ENCODE peak calls at places on chromosome 18, in ten cellular contexts. V is left lung, C is transverse colon, L is lower leg skin, P is sigmoid colon, N is HFFc6, A is MCF 10A, M is tibial nerve, X is lower lobe of right lung, T is glutamatergic neuron. O is an unnamed sample.

GRCh38 chr18:2976218-2976617 is 36.7 kb downstream of the LPIN2 start:
- DNase-seq in X (no peak), N (no peak), V (no peak), M (no peak), L (no peak), P (no peak), A (no peak), C (no peak), T (no peak), O (no peak)

GRCh38 chr18:52312321-52312720 is 27.7 kb upstream of the DCC start:
- DNase-seq in N (no peak), L (no peak), X (no peak), V (no peak), P (no peak), T (no peak), A (peak; percentile 6), C (no peak), M (no peak), O (no peak)

GRCh38 chr18:62954341-62954740 is 239.0 kb downstream of the PHLPP1 start:
- DNase-seq in P (no peak), A (no peak), V (no peak), M (no peak), L (no peak), N (no peak), X (no peak), T (no peak), C (no peak), O (no peak)

GRCh38 chr18:48702346-48703032 is 163.7 kb downstream of the CTIF start:
- DNase-seq in C (no peak), N (no peak), P (no peak), A (no peak), L (no peak), X (no peak), M (no peak), V (no peak), T (no peak), O (no peak)

GRCh38 chr18:55588001-55588875 is at the start of gene TCF4:
- DNase-seq in A (peak; percentile 51), T (peak; percentile 81), P (peak; percentile 80), M (peak; percentile 24), N (no peak), X (peak; percentile 68), C (peak; percentile 30), V (peak; percentile 60), L (peak; percentile 31), O (peak; percentile 70)

GRCh38 chr18:71431689-71432088 is 1112.5 kb downstream of the CBLN2 start:
- DNase-seq in M (no peak), C (no peak), N (no peak), A (no peak), P (no peak), V (no peak), L (no peak), X (no peak), T (no peak), O (no peak)

GRCh38 chr18:47247036-47247832 is 4.2 kb downstream of the SKOR2 start:
- DNase-seq in X (no peak), P (no peak), N (no peak), L (no peak), T (peak; percentile 67), C (no peak), M (no peak), V (no peak), A (no peak), O (peak; percentile 76)

GRCh38 chr18:22185298-22185697 is 15.9 kb downstream of the GATA6 start:
- DNase-seq in A (no peak), C (no peak), M (no peak), V (no peak), L (no peak), T (no peak), N (no peak), P (no peak), X (no peak), O (no peak)

GRCh38 chr18:12352188-12352587 is 24.8 kb downstream of the AFG3L2 start:
- DNase-seq in P (no peak), V (no peak), T (no peak), M (no peak), X (no peak), C (no peak), N (no peak), A (no peak), L (no peak), O (no peak)

GRCh38 chr18:49581369-49581768 is 19.5 kb downstream of the LIPG start:
- DNase-seq in C (no peak), L (no peak), V (no peak), M (no peak), P (no peak), N (no peak), X (no peak), T (no peak), A (no peak), O (no peak)

GRCh38 chr18:53534695-53535094 is 689.8 kb downstream of the MBD2 start:
- DNase-seq in A (peak; percentile 60), P (no peak), M (peak; percentile 66), T (no peak), C (no peak), L (peak; percentile 28), V (no peak), X (no peak), N (no peak), O (no peak)

GRCh38 chr18:44238449-44238848 is 442.2 kb upstream of the SETBP1 start:
- DNase-seq in P (no peak), T (no peak), A (no peak), X (no peak), M (no peak), C (no peak), V (no peak), L (no peak), N (no peak), O (no peak)
- TF ChIP-seq CTCF in P (no peak), T (no peak), A (no peak), X (no peak), M (no peak), C (no peak), V (no peak), L (no peak), N (no peak), O (no peak)

GRCh38 chr18:10291568-10291981 is 162.9 kb upstream of the APCDD1 start:
- DNase-seq in M (no peak), V (no peak), X (no peak), L (no peak), C (no peak), A (no peak), P (peak; percentile 76), N (peak; percentile 18), T (no peak), O (no peak)
- TF ChIP-seq CTCF in M (no peak), V (no peak), X (no peak), L (no peak), C (no peak), A (no peak), P (no peak), N (no peak), T (no peak), O (no peak)

GRCh38 chr18:57286949-57287348 is 65.4 kb upstream of the ST8SIA3 start:
- DNase-seq in C (no peak), N (no peak), L (no peak), V (no peak), T (no peak), X (no peak), P (no peak), A (no peak), M (no peak), O (no peak)

DNA sequence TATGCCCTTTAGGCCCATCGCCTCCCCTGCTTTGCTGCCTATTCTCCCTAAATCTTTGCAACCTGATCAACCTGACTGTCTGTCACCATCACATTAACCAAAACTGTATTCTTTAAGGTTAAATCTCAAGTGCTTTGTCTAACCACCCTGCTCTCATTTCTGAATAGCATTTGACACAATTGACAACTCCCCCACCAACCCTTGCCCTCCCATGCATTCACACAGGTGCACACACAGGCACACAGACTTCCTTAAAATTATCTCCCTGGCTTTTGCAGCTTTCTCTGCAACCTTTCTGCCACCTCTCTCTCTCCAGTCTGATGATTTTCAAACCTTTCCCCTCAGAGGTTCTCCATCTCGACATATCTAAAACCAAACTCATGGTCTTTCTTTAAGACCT is 64.6 kb upstream of the ST8SIA3 start:
- DNase-seq in N (no peak), L (no peak), M (no peak), A (no peak), C (no peak), T (no peak), V (no peak), P (no peak), X (no peak), O (no peak)
- TF ChIP-seq CTCF in N (no peak), L (no peak), M (no peak), A (no peak), C (no peak), T (no peak), V (no peak), P (no peak), X (no peak), O (no peak)

GRCh38 chr18:36828630-36829361 is at the start of the genes KIAA1328 and TPGS2:
- DNase-seq in P (peak; percentile 90), C (peak; percentile 87), M (peak; percentile 71), V (peak; percentile 90), L (peak; percentile 76), T (peak; percentile 86), A (peak; percentile 78), X (peak; percentile 91), N (peak; percentile 82), O (peak; percentile 84)

GRCh38 chr18:36828157-36828629 is 609 bp downstream of the TPGS2 start:
- DNase-seq in L (peak; percentile 35), V (peak; percentile 50), M (no peak), T (no peak), X (no peak), P (peak; percentile 63), C (peak; percentile 34), A (peak; percentile 61), N (peak; percentile 42), O (no peak)

GRCh38 chr18:36830141-36830495 is 1.2 kb downstream of the KIAA1328 start:
- DNase-seq in T (no peak), L (no peak), N (no peak), P (no peak), V (no peak), C (no peak), M (no peak), A (no peak), X (no peak), O (no peak)

GRCh38 chr18:36831139-36831538 is 2.2 kb downstream of the KIAA1328 start:
- DNase-seq in L (no peak), C (no peak), M (no peak), A (peak; percentile 17), T (no peak), P (no peak), X (no peak), V (no peak), N (peak; percentile 46), O (no peak)

DNA sequence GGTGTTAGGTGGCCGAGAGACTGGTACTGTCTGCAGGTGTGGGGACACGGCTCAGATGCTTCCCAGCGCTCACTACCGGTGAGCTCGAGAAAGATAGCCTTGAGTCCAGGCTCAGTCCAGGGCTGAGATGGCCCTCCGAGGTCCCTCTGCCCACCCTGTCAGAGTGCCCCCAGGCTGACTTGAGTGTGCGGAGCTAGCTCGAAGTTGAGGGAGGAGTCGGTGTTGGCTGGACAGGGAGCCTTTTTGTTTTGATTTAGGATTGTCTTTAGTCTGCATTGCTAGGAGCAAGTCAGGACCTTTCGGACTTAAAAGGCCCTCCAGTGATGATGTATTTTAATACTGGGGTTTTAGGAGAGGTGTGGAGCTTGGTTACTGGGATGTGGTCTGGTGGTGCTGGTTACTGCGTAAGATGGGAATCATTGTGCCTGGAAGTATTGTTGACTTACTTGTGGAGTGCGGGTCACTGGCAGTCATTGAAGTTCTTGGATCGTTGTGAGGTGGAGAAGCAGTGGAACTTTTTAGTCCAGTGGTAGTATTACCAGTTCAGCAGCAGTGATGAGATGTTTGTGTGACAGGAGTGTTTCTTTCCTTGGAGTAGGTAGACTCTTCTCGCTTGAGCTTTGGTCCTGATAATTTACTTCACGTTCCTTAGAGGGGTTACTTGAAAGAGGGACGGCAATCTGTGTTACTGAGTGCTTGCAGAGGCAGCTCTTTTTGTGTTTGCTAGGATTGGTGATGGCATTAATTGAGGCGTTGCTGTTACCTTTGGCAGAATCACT is 624 bp downstream of the KIAA1328 start:
- DNase-seq in A (no peak), T (peak; percentile 35), X (no peak), V (peak; percentile 35), P (peak; percentile 65), M (no peak), L (peak; percentile 18), N (peak; percentile 24), C (no peak), O (no peak)
- TF ChIP-seq CTCF in A (no peak), T (peak; percentile 6), X (no peak), V (no peak), P (no peak), M (no peak), L (no peak), N (peak; percentile 39), C (no peak), O (no peak)

O was measured in endothelial cell.